ENCODE peak calls at places on chromosomes 4 and X, in six cellular contexts. One of them, this sample, is unnamed.

GRCh38 chr4:139814285-139815015 is 148.8 kb downstream of the MGST2 start:
- DNase-seq in tibial artery: no peak
- DNase-seq in neural crest cell: no peak
- DNase-seq in glutamatergic neuron: no peak
- DNase-seq in HFFc6: peak
- DNase-seq in CD4-positive, alpha-beta T cell: no peak
- DNase-seq in this sample: no peak

GRCh38 chrX:153692611-153693156 is 5.0 kb downstream of the SLC6A8 start:
- DNase-seq in tibial artery: no peak
- DNase-seq in neural crest cell: no peak
- DNase-seq in glutamatergic neuron: no peak
- DNase-seq in HFFc6: no peak
- DNase-seq in CD4-positive, alpha-beta T cell: no peak
- DNase-seq in this sample: no peak

GRCh38 chr4:3257691-3258482 is 8.9 kb downstream of the MSANTD1 start:
- DNase-seq in tibial artery: peak
- DNase-seq in neural crest cell: no peak
- DNase-seq in glutamatergic neuron: no peak
- DNase-seq in HFFc6: peak
- DNase-seq in CD4-positive, alpha-beta T cell: no peak
- DNase-seq in this sample: peak

GRCh38 chr4:15990570-15991285 is 27.8 kb upstream of the FGFBP2 start:
- DNase-seq in tibial artery: no peak
- DNase-seq in neural crest cell: no peak
- DNase-seq in glutamatergic neuron: no peak
- DNase-seq in HFFc6: no peak
- DNase-seq in CD4-positive, alpha-beta T cell: no peak
- DNase-seq in this sample: no peak

GRCh38 chr4:7192252-7193039 is at the start of gene SORCS2:
- DNase-seq in tibial artery: peak
- DNase-seq in neural crest cell: peak
- DNase-seq in glutamatergic neuron: peak
- DNase-seq in HFFc6: no peak
- DNase-seq in CD4-positive, alpha-beta T cell: peak
- DNase-seq in this sample: no peak

GRCh38 chr4:106019771-106020170 is 124.5 kb downstream of the NPNT start:
- DNase-seq in tibial artery: no peak
- DNase-seq in neural crest cell: no peak
- DNase-seq in glutamatergic neuron: no peak
- DNase-seq in HFFc6: peak
- DNase-seq in CD4-positive, alpha-beta T cell: no peak
- DNase-seq in this sample: no peak

GRCh38 chr4:89356086-89356485 is 48.5 kb upstream of the GPRIN3 start:
- DNase-seq in tibial artery: no peak
- DNase-seq in neural crest cell: no peak
- DNase-seq in glutamatergic neuron: no peak
- DNase-seq in HFFc6: no peak
- DNase-seq in CD4-positive, alpha-beta T cell: no peak
- DNase-seq in this sample: no peak

GRCh38 chrX:24268786-24269185 is 45.1 kb downstream of the SUPT20HL2 start:
- DNase-seq in tibial artery: no peak
- DNase-seq in neural crest cell: no peak
- DNase-seq in glutamatergic neuron: no peak
- DNase-seq in HFFc6: no peak
- DNase-seq in CD4-positive, alpha-beta T cell: no peak
- DNase-seq in this sample: no peak

GRCh38 chrX:37959212-37960021 is 46.9 kb upstream of the SYTL5 start:
- DNase-seq in tibial artery: no peak
- DNase-seq in neural crest cell: no peak
- DNase-seq in glutamatergic neuron: no peak
- DNase-seq in HFFc6: no peak
- DNase-seq in CD4-positive, alpha-beta T cell: no peak
- DNase-seq in this sample: no peak

GRCh38 chrX:40244980-40245379 is 147.2 kb upstream of the BCOR start:
- DNase-seq in tibial artery: no peak
- DNase-seq in neural crest cell: no peak
- DNase-seq in glutamatergic neuron: peak
- DNase-seq in HFFc6: peak
- DNase-seq in CD4-positive, alpha-beta T cell: no peak
- DNase-seq in this sample: no peak

GRCh38 chrX:13569479-13570244 is at the start of gene EGFL6:
- DNase-seq in tibial artery: no peak
- DNase-seq in neural crest cell: peak
- DNase-seq in glutamatergic neuron: peak
- DNase-seq in HFFc6: no peak
- DNase-seq in CD4-positive, alpha-beta T cell: no peak
- DNase-seq in this sample: no peak

GRCh38 chrX:48601741-48602394 is 4.6 kb downstream of the WDR13 start:
- DNase-seq in tibial artery: no peak
- DNase-seq in neural crest cell: no peak
- DNase-seq in glutamatergic neuron: no peak
- DNase-seq in HFFc6: no peak
- DNase-seq in CD4-positive, alpha-beta T cell: no peak
- DNase-seq in this sample: no peak

GRCh38 chr4:138494931-138495330 is 252.8 kb upstream of the SLC7A11 start:
- DNase-seq in tibial artery: no peak
- DNase-seq in neural crest cell: no peak
- DNase-seq in glutamatergic neuron: no peak
- DNase-seq in HFFc6: peak
- DNase-seq in CD4-positive, alpha-beta T cell: no peak
- DNase-seq in this sample: no peak

GRCh38 chr4:628346-628745 is 3.0 kb downstream of the PDE6B start:
- DNase-seq in tibial artery: no peak
- DNase-seq in neural crest cell: no peak
- DNase-seq in glutamatergic neuron: no peak
- DNase-seq in HFFc6: no peak
- DNase-seq in CD4-positive, alpha-beta T cell: no peak
- DNase-seq in this sample: no peak

GRCh38 chr4:3262208-3263052 is 13.5 kb downstream of the MSANTD1 start:
- DNase-seq in tibial artery: peak
- DNase-seq in neural crest cell: no peak
- DNase-seq in glutamatergic neuron: no peak
- DNase-seq in HFFc6: no peak
- DNase-seq in CD4-positive, alpha-beta T cell: no peak
- DNase-seq in this sample: peak

GRCh38 chr4:26263165-26263564 is 57.6 kb upstream of the RBPJ start:
- DNase-seq in tibial artery: no peak
- DNase-seq in neural crest cell: no peak
- DNase-seq in glutamatergic neuron: no peak
- DNase-seq in HFFc6: no peak
- DNase-seq in CD4-positive, alpha-beta T cell: no peak
- DNase-seq in this sample: no peak

GRCh38 chr4:10086506-10087120 is 30.0 kb downstream of the WDR1 start:
- DNase-seq in tibial artery: no peak
- DNase-seq in neural crest cell: no peak
- DNase-seq in glutamatergic neuron: peak
- DNase-seq in HFFc6: no peak
- DNase-seq in CD4-positive, alpha-beta T cell: no peak
- DNase-seq in this sample: no peak

GRCh38 chrX:20254712-20255299 is 11.9 kb downstream of the RPS6KA3 start:
- DNase-seq in tibial artery: no peak
- DNase-seq in neural crest cell: no peak
- DNase-seq in glutamatergic neuron: no peak
- DNase-seq in HFFc6: no peak
- DNase-seq in CD4-positive, alpha-beta T cell: no peak
- DNase-seq in this sample: no peak

GRCh38 chrX:123849096-123849495 is 10.8 kb upstream of the XIAP start:
- DNase-seq in tibial artery: no peak
- DNase-seq in neural crest cell: no peak
- DNase-seq in glutamatergic neuron: no peak
- DNase-seq in HFFc6: no peak
- DNase-seq in CD4-positive, alpha-beta T cell: no peak
- DNase-seq in this sample: no peak

GRCh38 chr4:97142405-97142804 is 1000.9 kb downstream of the STPG2 start:
- DNase-seq in tibial artery: no peak
- DNase-seq in neural crest cell: no peak
- DNase-seq in glutamatergic neuron: no peak
- DNase-seq in HFFc6: no peak
- DNase-seq in CD4-positive, alpha-beta T cell: no peak
- DNase-seq in this sample: no peak

GRCh38 chr4:97139796-97140195 is 1003.5 kb downstream of the STPG2 start:
- DNase-seq in tibial artery: no peak
- DNase-seq in neural crest cell: no peak
- DNase-seq in glutamatergic neuron: no peak
- DNase-seq in HFFc6: no peak
- DNase-seq in CD4-positive, alpha-beta T cell: no peak
- DNase-seq in this sample: no peak

GRCh38 chr4:97144199-97144598 is 999.1 kb downstream of the STPG2 start:
- DNase-seq in tibial artery: no peak
- DNase-seq in neural crest cell: no peak
- DNase-seq in glutamatergic neuron: no peak
- DNase-seq in HFFc6: no peak
- DNase-seq in CD4-positive, alpha-beta T cell: no peak
- DNase-seq in this sample: no peak

GRCh38 chr4:97142893-97143292 is 1000.4 kb downstream of the STPG2 start:
- DNase-seq in tibial artery: no peak
- DNase-seq in neural crest cell: no peak
- DNase-seq in glutamatergic neuron: no peak
- DNase-seq in HFFc6: no peak
- DNase-seq in CD4-positive, alpha-beta T cell: no peak
- DNase-seq in this sample: no peak
- TF ChIP-seq CTCF in tibial artery: no peak
- TF ChIP-seq CTCF in neural crest cell: no peak
- TF ChIP-seq CTCF in glutamatergic neuron: no peak
- TF ChIP-seq CTCF in HFFc6: no peak
- TF ChIP-seq CTCF in CD4-positive, alpha-beta T cell: no peak
- TF ChIP-seq CTCF in this sample: no peak

DNA sequence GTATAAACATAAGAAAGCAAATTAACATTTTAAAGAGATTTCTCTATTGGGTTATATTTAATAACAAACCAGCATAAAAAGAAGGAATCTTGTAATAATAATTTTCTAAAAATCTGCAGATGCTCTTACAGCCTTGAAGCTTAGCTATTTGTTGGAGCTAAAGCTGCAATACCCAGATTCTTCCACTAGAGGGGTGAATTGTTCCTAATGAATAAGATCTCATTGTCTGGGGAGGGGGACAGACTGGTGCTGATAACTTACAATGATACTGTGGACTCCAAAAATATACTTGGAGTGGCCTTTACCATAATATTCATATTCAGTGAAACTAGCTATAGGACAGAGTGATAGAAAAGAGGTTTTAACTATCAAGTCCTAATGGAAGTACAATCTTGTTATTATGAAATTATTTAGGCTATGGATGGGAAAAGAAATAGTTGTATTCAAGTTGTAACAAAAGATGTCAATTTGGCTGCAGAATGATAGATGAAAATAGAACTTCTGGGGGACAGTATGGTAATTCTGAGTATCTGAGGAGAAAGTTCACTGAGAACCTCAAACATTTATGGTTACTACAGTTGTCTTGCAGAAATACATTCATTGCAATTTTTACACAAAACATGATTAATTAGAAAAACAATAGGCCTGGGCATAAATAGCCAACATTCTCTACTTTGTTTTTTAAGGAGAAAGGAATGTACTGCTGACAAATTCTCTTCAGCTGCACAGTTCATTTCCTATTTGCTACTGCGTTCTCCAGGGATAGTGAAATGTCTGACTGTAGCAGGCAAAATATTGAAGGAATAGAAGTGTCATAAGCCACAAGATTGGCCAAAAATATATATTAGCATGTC is 443.3 kb downstream of the GBA3 start:
- DNase-seq in tibial artery: no peak
- DNase-seq in neural crest cell: peak
- DNase-seq in glutamatergic neuron: no peak
- DNase-seq in HFFc6: peak
- DNase-seq in CD4-positive, alpha-beta T cell: no peak
- DNase-seq in this sample: no peak
- TF ChIP-seq CTCF in tibial artery: peak
- TF ChIP-seq CTCF in neural crest cell: peak
- TF ChIP-seq CTCF in glutamatergic neuron: peak
- TF ChIP-seq CTCF in HFFc6: peak
- TF ChIP-seq CTCF in CD4-positive, alpha-beta T cell: peak
- TF ChIP-seq CTCF in this sample: no peak

GRCh38 chrX:103464774-103465117 is 54.5 kb downstream of the RAB40A start:
- DNase-seq in tibial artery: peak
- DNase-seq in neural crest cell: peak
- DNase-seq in glutamatergic neuron: peak
- DNase-seq in HFFc6: peak
- DNase-seq in CD4-positive, alpha-beta T cell: peak
- DNase-seq in this sample: peak

GRCh38 chrX:103467156-103467555 is 52.1 kb downstream of the RAB40A start:
- DNase-seq in tibial artery: no peak
- DNase-seq in neural crest cell: no peak
- DNase-seq in glutamatergic neuron: no peak
- DNase-seq in HFFc6: peak
- DNase-seq in CD4-positive, alpha-beta T cell: no peak
- DNase-seq in this sample: no peak

GRCh38 chrX:103461156-103461555 is 58.1 kb downstream of the RAB40A start:
- DNase-seq in tibial artery: no peak
- DNase-seq in neural crest cell: no peak
- DNase-seq in glutamatergic neuron: no peak
- DNase-seq in HFFc6: no peak
- DNase-seq in CD4-positive, alpha-beta T cell: no peak
- DNase-seq in this sample: no peak

GRCh38 chrX:103467870-103468269 is 51.4 kb downstream of the RAB40A start:
- DNase-seq in tibial artery: no peak
- DNase-seq in neural crest cell: no peak
- DNase-seq in glutamatergic neuron: no peak
- DNase-seq in HFFc6: no peak
- DNase-seq in CD4-positive, alpha-beta T cell: no peak
- DNase-seq in this sample: no peak

GRCh38 chrX:103464071-103464773 is 55.1 kb downstream of the RAB40A start:
- DNase-seq in tibial artery: no peak
- DNase-seq in neural crest cell: peak
- DNase-seq in glutamatergic neuron: peak
- DNase-seq in HFFc6: peak
- DNase-seq in CD4-positive, alpha-beta T cell: no peak
- DNase-seq in this sample: no peak
- TF ChIP-seq CTCF in tibial artery: peak
- TF ChIP-seq CTCF in neural crest cell: peak
- TF ChIP-seq CTCF in glutamatergic neuron: no peak
- TF ChIP-seq CTCF in HFFc6: no peak
- TF ChIP-seq CTCF in CD4-positive, alpha-beta T cell: peak
- TF ChIP-seq CTCF in this sample: no peak

GRCh38 chr4:156595041-156595440 is 376.6 kb downstream of the PDGFC start:
- DNase-seq in tibial artery: no peak
- DNase-seq in neural crest cell: no peak
- DNase-seq in glutamatergic neuron: no peak
- DNase-seq in HFFc6: no peak
- DNase-seq in CD4-positive, alpha-beta T cell: no peak
- DNase-seq in this sample: no peak

GRCh38 chr4:156591679-156592078 is 379.9 kb downstream of the PDGFC start:
- DNase-seq in tibial artery: no peak
- DNase-seq in neural crest cell: no peak
- DNase-seq in glutamatergic neuron: no peak
- DNase-seq in HFFc6: no peak
- DNase-seq in CD4-positive, alpha-beta T cell: no peak
- DNase-seq in this sample: no peak

GRCh38 chr4:156594619-156595018 is 377.0 kb downstream of the PDGFC start:
- DNase-seq in tibial artery: peak
- DNase-seq in neural crest cell: no peak
- DNase-seq in glutamatergic neuron: no peak
- DNase-seq in HFFc6: no peak
- DNase-seq in CD4-positive, alpha-beta T cell: no peak
- DNase-seq in this sample: no peak

GRCh38 chr4:156596026-156596425 is 375.6 kb downstream of the PDGFC start:
- DNase-seq in tibial artery: no peak
- DNase-seq in neural crest cell: no peak
- DNase-seq in glutamatergic neuron: no peak
- DNase-seq in HFFc6: no peak
- DNase-seq in CD4-positive, alpha-beta T cell: no peak
- DNase-seq in this sample: no peak

GRCh38 chr4:156593464-156593863 is 378.1 kb downstream of the PDGFC start:
- DNase-seq in tibial artery: no peak
- DNase-seq in neural crest cell: no peak
- DNase-seq in glutamatergic neuron: no peak
- DNase-seq in HFFc6: no peak
- DNase-seq in CD4-positive, alpha-beta T cell: no peak
- DNase-seq in this sample: no peak
- TF ChIP-seq CTCF in tibial artery: no peak
- TF ChIP-seq CTCF in neural crest cell: no peak
- TF ChIP-seq CTCF in glutamatergic neuron: no peak
- TF ChIP-seq CTCF in HFFc6: peak
- TF ChIP-seq CTCF in CD4-positive, alpha-beta T cell: no peak
- TF ChIP-seq CTCF in this sample: no peak

This sample was measured in omental fat pad.